ENCODE peak calls at places on chromosomes 16 and 17, in six cellular contexts. O is heart left ventricle, N is GM12865, K is mammary epithelial cell, M is GM23338, Z is epithelial cell of esophagus. Y is an unnamed sample.
A peak's percentile ranks its signal among the peaks of the same experiment; 100 is the strongest.

GRCh38 chr16:1580956-1581355 is 30.9 kb downstream of the IFT140 start:
- DNase-seq in O (no peak), N (no peak), K (no peak), M (no peak), Z (no peak), Y (no peak)

GRCh38 chr16:2159052-2159838 is 3.7 kb downstream of the TRAF7 start:
- DNase-seq in O (no peak), N (no peak), K (no peak), M (no peak), Z (no peak), Y (no peak)

GRCh38 chr17:2438823-2439222 is 38.0 kb upstream of the MNT start:
- DNase-seq in O (no peak), N (no peak), K (no peak), M (no peak), Z (no peak), Y (no peak)

GRCh38 chr16:14475370-14476139 is 154.5 kb downstream of the PARN start:
- DNase-seq in O (no peak), N (no peak), K (no peak), M (no peak), Z (peak; percentile 80), Y (peak; percentile 42)

GRCh38 chr16:58249780-58250478 is 44.9 kb downstream of the PRSS54 start:
- DNase-seq in O (peak; percentile 85), N (peak; percentile 92), K (peak; percentile 86), M (peak; percentile 92), Z (peak; percentile 92), Y (peak; percentile 86)

GRCh38 chr17:66313995-66314659 is 11.7 kb downstream of the PRKCA start:
- DNase-seq in O (no peak), N (no peak), K (no peak), M (no peak), Z (no peak), Y (no peak)

GRCh38 chr17:35242158-35242804 is 591 bp upstream of the SLFN5 start:
- DNase-seq in O (peak; percentile 76), N (peak; percentile 89), K (peak; percentile 93), M (peak; percentile 95), Z (peak; percentile 91), Y (peak; percentile 91)

GRCh38 chr17:58351710-58352017 is 337 bp downstream of the SUPT4H1 start:
- DNase-seq in O (no peak), N (no peak), K (no peak), M (peak; percentile 28), Z (peak; percentile 20), Y (no peak)

GRCh38 chr17:3447625-3448024 is 14.0 kb upstream of the OR1E2 start:
- DNase-seq in O (no peak), N (peak; percentile 31), K (peak; percentile 20), M (peak; percentile 80), Z (peak; percentile 41), Y (peak; percentile 13)
- TF ChIP-seq CTCF in O (no peak), N (peak; percentile 25), K (peak; percentile 4), M (peak; percentile 93), Z (peak; percentile 10), Y (no peak)

DNA sequence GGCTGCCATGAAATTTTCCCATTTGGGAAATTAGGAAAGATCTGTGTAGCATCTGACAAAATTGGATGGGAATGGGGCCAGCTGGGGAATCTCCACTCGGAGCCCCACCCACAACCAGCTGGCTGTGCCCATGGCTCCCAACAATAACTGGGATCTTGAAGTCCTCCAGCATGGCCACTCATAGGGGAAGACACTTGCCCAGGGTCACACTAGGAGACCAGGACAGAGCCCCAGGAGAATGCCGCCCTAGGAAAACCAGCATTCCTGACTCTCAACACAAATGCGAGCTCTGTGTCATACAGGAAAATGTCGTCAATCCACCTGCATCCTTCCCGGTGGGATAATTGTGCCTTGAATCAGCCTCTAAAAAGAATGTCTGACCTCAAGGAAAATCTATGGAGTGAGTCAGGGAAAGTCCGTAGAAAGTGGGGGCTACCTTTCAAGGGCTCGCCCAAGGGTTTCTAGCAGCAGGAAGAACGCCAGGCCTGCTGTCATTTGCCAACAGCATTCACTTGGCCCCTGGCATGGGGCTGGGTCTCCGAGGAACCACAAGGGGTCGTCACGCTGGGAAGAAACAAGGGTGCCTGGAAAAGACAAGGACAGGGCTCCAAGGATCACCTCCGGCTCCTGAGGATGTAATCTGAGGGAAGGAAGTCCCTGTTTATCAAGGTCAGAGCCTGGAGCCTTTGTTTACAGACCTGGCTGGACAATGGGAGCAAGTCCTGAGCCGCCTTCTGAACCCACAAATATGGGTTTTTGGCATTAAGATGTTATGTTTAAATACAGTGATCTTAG is 15.9 kb downstream of the CDH5 start:
- DNase-seq in O (no peak), N (no peak), K (peak; percentile 87), M (no peak), Z (peak; percentile 95), Y (peak; percentile 86)
- TF ChIP-seq CTCF in O (no peak), N (no peak), K (no peak), M (peak; percentile 55), Z (no peak), Y (no peak)

GRCh38 chr17:18321309-18321708 is 6.2 kb downstream of the SMCR8 start:
- DNase-seq in O (no peak), N (no peak), K (no peak), M (peak; percentile 66), Z (peak; percentile 32), Y (no peak)
- TF ChIP-seq CTCF in O (no peak), N (no peak), K (no peak), M (peak; percentile 64), Z (peak; percentile 42), Y (no peak)

GRCh38 chr16:50566336-50566962 is 18.3 kb downstream of the NKD1 start:
- DNase-seq in O (no peak), N (no peak), K (no peak), M (no peak), Z (no peak), Y (no peak)
- TF ChIP-seq CTCF in O (no peak), N (no peak), K (no peak), M (no peak), Z (no peak), Y (no peak)

GRCh38 chr17:78337244-78338109 is 22.4 kb downstream of the SOCS3 start:
- DNase-seq in O (peak; percentile 60), N (peak; percentile 83), K (peak; percentile 69), M (no peak), Z (peak; percentile 96), Y (peak; percentile 68)
- TF ChIP-seq CTCF in O (no peak), N (no peak), K (no peak), M (no peak), Z (no peak), Y (no peak)

DNA sequence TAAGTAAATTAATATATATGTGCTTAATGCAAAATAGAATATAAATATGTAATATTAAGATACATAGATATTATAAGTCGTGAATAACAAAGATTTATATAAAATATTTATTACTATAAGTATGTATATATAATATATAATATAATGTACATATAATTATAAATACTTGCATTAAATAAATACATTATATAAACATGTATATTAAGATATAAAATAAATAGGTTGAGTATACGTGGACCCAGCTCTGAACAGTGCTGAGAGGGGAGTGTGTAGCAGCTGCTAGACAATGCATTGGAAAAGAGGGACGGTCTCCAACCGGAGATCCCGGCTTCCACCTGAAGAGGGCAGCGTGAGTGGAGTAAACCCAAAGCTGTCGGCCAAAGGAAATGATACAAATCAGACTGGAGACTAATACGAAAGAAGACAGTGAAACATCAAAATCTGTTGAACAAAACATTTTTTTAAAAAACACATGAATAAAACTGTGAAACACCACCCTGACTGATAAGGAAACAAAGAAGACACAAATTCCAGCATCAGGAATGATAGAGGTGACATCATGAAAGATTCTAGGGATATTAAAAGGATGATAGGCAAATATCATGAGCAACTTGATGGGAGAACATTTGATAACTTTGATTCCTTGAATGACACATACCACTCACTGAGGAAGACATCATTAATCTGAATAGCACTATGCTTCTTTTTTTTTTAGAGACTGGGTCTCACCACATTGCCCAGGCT is 125.4 kb upstream of the CHMP6 start:
- DNase-seq in O (peak; percentile 81), N (peak; percentile 70), K (peak; percentile 52), M (peak; percentile 77), Z (peak; percentile 69), Y (peak; percentile 62)
- TF ChIP-seq CTCF in O (peak; percentile 73), N (peak; percentile 57), K (peak; percentile 78), M (peak; percentile 71), Z (peak; percentile 88), Y (peak; percentile 79)

GRCh38 chr16:56793504-56793903 is 63.6 kb downstream of the NUP93 start:
- DNase-seq in O (no peak), N (peak; percentile 12), K (peak; percentile 8), M (peak; percentile 55), Z (peak; percentile 39), Y (no peak)
- TF ChIP-seq CTCF in O (no peak), N (peak; percentile 24), K (peak; percentile 19), M (peak; percentile 56), Z (peak; percentile 56), Y (peak; percentile 38)

GRCh38 chr17:43211480-43212402 is at the start of gene TMEM106A:
- DNase-seq in O (peak; percentile 89), N (peak; percentile 89), K (peak; percentile 85), M (peak; percentile 89), Z (peak; percentile 91), Y (peak; percentile 95)
- TF ChIP-seq CTCF in O (no peak), N (peak; percentile 40), K (peak; percentile 10), M (peak; percentile 36), Z (no peak), Y (peak; percentile 16)

GRCh38 chr16:11218324-11218962 is 37.6 kb downstream of the SOCS1 start:
- DNase-seq in O (no peak), N (no peak), K (no peak), M (peak; percentile 52), Z (no peak), Y (no peak)
- TF ChIP-seq CTCF in O (peak; percentile 7), N (peak; percentile 54), K (peak; percentile 67), M (peak; percentile 38), Z (peak; percentile 48), Y (peak; percentile 29)

Y was measured in RWPE1.